ENCODE peak calls at places on chromosomes 6 and 20, in four cellular contexts. Q, Z, I and F are unnamed samples.

GRCh38 chr6:156017838-156018237 is 562.2 kb upstream of the NOX3 start:
- DNase-seq in Q (no peak), Z (no peak), I (peak; percentile 37), F (no peak)

GRCh38 chr20:50200482-50201104 is 10.0 kb downstream of the CEBPB start:
- DNase-seq in Q (no peak), Z (peak; percentile 31), I (no peak), F (no peak)

GRCh38 chr20:54506643-54507042 is 31.2 kb downstream of the DOK5 start:
- DNase-seq in Q (no peak), Z (no peak), I (no peak), F (no peak)

GRCh38 chr6:82484001-82484400 is 120.4 kb downstream of the TPBG start:
- DNase-seq in Q (no peak), Z (no peak), I (no peak), F (no peak)

GRCh38 chr20:52869276-52869675 is 102.9 kb upstream of the TSHZ2 start:
- DNase-seq in Q (no peak), Z (no peak), I (no peak), F (no peak)

GRCh38 chr20:13231031-13231752 is 10.1 kb downstream of the ISM1 start:
- DNase-seq in Q (no peak), Z (no peak), I (peak; percentile 66), F (no peak)

GRCh38 chr6:127737009-127737486 is 160.1 kb downstream of the C6orf58 start:
- DNase-seq in Q (peak; percentile 25), Z (no peak), I (peak; percentile 33), F (no peak)

GRCh38 chr20:17650816-17651760 is 31.0 kb downstream of the RRBP1 start:
- DNase-seq in Q (no peak), Z (no peak), I (no peak), F (no peak)

GRCh38 chr6:17574871-17575560 is 25.1 kb upstream of the FAM8A1 start:
- DNase-seq in Q (no peak), Z (no peak), I (peak; percentile 72), F (no peak)

GRCh38 chr6:148166339-148166949 is 176.2 kb upstream of the SASH1 start:
- DNase-seq in Q (no peak), Z (no peak), I (peak; percentile 46), F (no peak)

GRCh38 chr6:166277892-166278578 is 30.2 kb downstream of the PRR18 start:
- DNase-seq in Q (no peak), Z (no peak), I (no peak), F (no peak)

GRCh38 chr6:101348816-101349215 is 44.7 kb upstream of the GRIK2 start:
- DNase-seq in Q (no peak), Z (no peak), I (no peak), F (no peak)

DNA sequence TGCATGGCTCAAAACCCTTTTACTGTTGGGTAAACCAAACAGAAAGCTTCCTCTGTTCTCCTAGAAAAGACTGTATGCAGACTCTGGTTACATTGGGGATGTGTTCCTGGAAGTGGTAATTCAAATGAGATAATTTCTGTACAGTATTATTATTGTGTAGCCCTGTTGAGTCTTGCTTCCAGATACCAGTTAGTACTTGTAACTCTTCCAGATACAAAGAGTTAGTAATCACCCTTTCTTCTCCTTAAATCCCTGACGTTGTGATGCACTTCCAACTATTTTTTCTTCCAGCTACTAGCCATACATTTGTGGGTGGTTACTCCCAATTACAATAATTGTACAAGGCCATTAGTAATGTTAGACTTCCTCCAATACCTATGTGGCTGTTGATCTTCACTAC is 42.3 kb upstream of the GRIK2 start:
- DNase-seq in Q (no peak), Z (no peak), I (no peak), F (no peak)
- TF ChIP-seq CTCF in Q (no peak), Z (no peak), I (no peak), F (no peak)

GRCh38 chr20:38338849-38339520 is 7.3 kb upstream of the LBP start:
- DNase-seq in Q (no peak), Z (no peak), I (no peak), F (no peak)
- TF ChIP-seq CTCF in Q (no peak), Z (peak; percentile 49), I (peak; percentile 39), F (no peak)

DNA sequence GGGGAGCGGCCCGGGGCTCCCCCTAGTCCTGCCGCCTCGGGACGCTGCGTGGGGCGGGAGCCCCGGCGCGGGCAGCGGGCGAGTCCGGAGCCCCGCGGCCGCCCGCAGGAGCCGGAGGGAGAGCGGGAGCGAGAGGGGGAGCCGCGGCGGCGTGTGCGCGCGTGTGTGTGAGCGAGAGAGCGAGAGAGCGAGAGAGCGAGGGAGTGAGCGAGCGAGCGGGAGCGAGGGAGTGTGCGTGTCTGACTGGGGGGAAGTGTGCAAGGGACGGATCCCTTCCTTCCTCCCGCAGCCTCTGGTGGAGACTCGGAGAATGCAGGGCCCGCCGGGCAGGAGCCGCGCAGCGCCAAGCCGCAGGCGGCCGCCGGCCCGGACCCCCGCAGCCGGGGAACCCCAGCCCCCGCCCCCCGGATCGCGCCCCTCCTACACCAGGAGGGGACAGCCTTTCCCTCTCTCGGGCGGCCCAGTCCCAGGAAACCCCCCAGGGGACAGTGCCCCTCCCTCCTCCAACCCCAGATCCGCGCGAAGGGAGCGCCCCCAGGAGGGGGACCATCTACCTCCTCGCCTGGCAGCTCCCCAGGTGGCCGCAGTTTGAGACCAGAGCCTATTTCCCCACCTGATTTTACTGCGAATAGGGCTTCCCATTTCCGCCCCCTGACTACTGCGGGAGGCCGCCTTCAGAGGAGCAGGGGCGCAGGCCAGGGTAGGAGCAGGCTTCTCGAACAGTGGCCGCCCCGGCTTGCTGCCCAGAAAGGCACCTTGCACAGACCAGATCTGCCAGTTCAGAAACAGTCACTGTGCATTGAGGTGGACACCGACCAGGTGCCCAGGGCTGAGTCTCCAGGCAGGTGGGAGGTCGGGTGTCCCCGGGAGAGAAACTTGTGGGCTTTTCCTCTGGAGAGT is at the start of gene CDH22:
- DNase-seq in Q (peak; percentile 39), Z (peak; percentile 37), I (no peak), F (peak; percentile 83)
- TF ChIP-seq CTCF in Q (no peak), Z (peak; percentile 67), I (peak; percentile 18), F (peak; percentile 71)

GRCh38 chr6:47075741-47076421 is 33.7 kb upstream of the ADGRF1 start:
- DNase-seq in Q (no peak), Z (no peak), I (no peak), F (no peak)

GRCh38 chr6:47076422-47077344 is 34.6 kb upstream of the ADGRF1 start:
- DNase-seq in Q (peak; percentile 25), Z (no peak), I (no peak), F (no peak)

GRCh38 chr6:47080083-47080596 is 38.0 kb upstream of the ADGRF1 start:
- DNase-seq in Q (no peak), Z (no peak), I (no peak), F (no peak)

GRCh38 chr6:47078991-47079390 is 36.9 kb upstream of the ADGRF1 start:
- DNase-seq in Q (no peak), Z (no peak), I (no peak), F (no peak)

GRCh38 chr6:47079638-47080037 is 37.5 kb upstream of the ADGRF1 start:
- DNase-seq in Q (no peak), Z (no peak), I (no peak), F (no peak)
- TF ChIP-seq CTCF in Q (no peak), Z (no peak), I (no peak), F (no peak)